ENCODE peak calls at places on chromosomes 13 and 19, in five cellular contexts. One of them, this sample, is unnamed.

GRCh38 chr13:51912091-51912490 is 50.3 kb downstream of the CCDC70 start:
- DNase-seq in neural crest cell: no peak
- DNase-seq in left ventricle myocardium inferior: no peak
- DNase-seq in stimulated activated CD8-positive, alpha-beta memory T cell treated with anti-CD3 and anti-CD28 coated beads, Interleukin-7, amount 100 ng/mL, for 48 hours: no peak
- DNase-seq in HCEC 1CT: no peak
- DNase-seq in this sample: no peak

GRCh38 chr13:77898097-77898496 is 20.5 kb downstream of the EDNRB start:
- DNase-seq in left ventricle myocardium inferior: no peak
- DNase-seq in stimulated activated CD8-positive, alpha-beta memory T cell treated with anti-CD3 and anti-CD28 coated beads, Interleukin-7, amount 100 ng/mL, for 48 hours: no peak
- DNase-seq in neural crest cell: no peak
- DNase-seq in HCEC 1CT: peak
- DNase-seq in this sample: peak

GRCh38 chr13:59088716-59089115 is 1075.0 kb downstream of the DIAPH3 start:
- DNase-seq in stimulated activated CD8-positive, alpha-beta memory T cell treated with anti-CD3 and anti-CD28 coated beads, Interleukin-7, amount 100 ng/mL, for 48 hours: no peak
- DNase-seq in neural crest cell: no peak
- DNase-seq in HCEC 1CT: peak
- DNase-seq in left ventricle myocardium inferior: no peak
- DNase-seq in this sample: peak

GRCh38 chr13:110541526-110541920 is 20.0 kb downstream of the RAB20 start:
- DNase-seq in stimulated activated CD8-positive, alpha-beta memory T cell treated with anti-CD3 and anti-CD28 coated beads, Interleukin-7, amount 100 ng/mL, for 48 hours: no peak
- DNase-seq in neural crest cell: no peak
- DNase-seq in HCEC 1CT: no peak
- DNase-seq in left ventricle myocardium inferior: no peak
- DNase-seq in this sample: no peak

GRCh38 chr19:17618919-17619318 is 63.5 kb downstream of the COLGALT1 start:
- DNase-seq in left ventricle myocardium inferior: no peak
- DNase-seq in neural crest cell: no peak
- DNase-seq in HCEC 1CT: no peak
- DNase-seq in stimulated activated CD8-positive, alpha-beta memory T cell treated with anti-CD3 and anti-CD28 coated beads, Interleukin-7, amount 100 ng/mL, for 48 hours: no peak
- DNase-seq in this sample: no peak

GRCh38 chr19:30307191-30307974 is 64.8 kb upstream of the ZNF536 start:
- DNase-seq in left ventricle myocardium inferior: no peak
- DNase-seq in neural crest cell: no peak
- DNase-seq in stimulated activated CD8-positive, alpha-beta memory T cell treated with anti-CD3 and anti-CD28 coated beads, Interleukin-7, amount 100 ng/mL, for 48 hours: no peak
- DNase-seq in HCEC 1CT: no peak
- DNase-seq in this sample: no peak

GRCh38 chr13:92802776-92803175 is 423.8 kb upstream of the GPC6 start:
- DNase-seq in neural crest cell: no peak
- DNase-seq in stimulated activated CD8-positive, alpha-beta memory T cell treated with anti-CD3 and anti-CD28 coated beads, Interleukin-7, amount 100 ng/mL, for 48 hours: no peak
- DNase-seq in HCEC 1CT: no peak
- DNase-seq in left ventricle myocardium inferior: no peak
- DNase-seq in this sample: no peak

GRCh38 chr13:113808058-113808834 is 49.2 kb downstream of the TMEM255B start:
- DNase-seq in stimulated activated CD8-positive, alpha-beta memory T cell treated with anti-CD3 and anti-CD28 coated beads, Interleukin-7, amount 100 ng/mL, for 48 hours: no peak
- DNase-seq in left ventricle myocardium inferior: no peak
- DNase-seq in HCEC 1CT: no peak
- DNase-seq in neural crest cell: no peak
- DNase-seq in this sample: no peak

GRCh38 chr19:5801796-5802616 is 2.9 kb upstream of the NRTN start:
- DNase-seq in stimulated activated CD8-positive, alpha-beta memory T cell treated with anti-CD3 and anti-CD28 coated beads, Interleukin-7, amount 100 ng/mL, for 48 hours: no peak
- DNase-seq in HCEC 1CT: no peak
- DNase-seq in neural crest cell: peak
- DNase-seq in left ventricle myocardium inferior: no peak
- DNase-seq in this sample: peak

GRCh38 chr13:27927444-27928352 is 7.9 kb downstream of the PDX1 start:
- DNase-seq in stimulated activated CD8-positive, alpha-beta memory T cell treated with anti-CD3 and anti-CD28 coated beads, Interleukin-7, amount 100 ng/mL, for 48 hours: no peak
- DNase-seq in neural crest cell: no peak
- DNase-seq in left ventricle myocardium inferior: no peak
- DNase-seq in HCEC 1CT: no peak
- DNase-seq in this sample: no peak

GRCh38 chr13:43786766-43787517 is at the start of gene ENOX1:
- DNase-seq in left ventricle myocardium inferior: peak
- DNase-seq in neural crest cell: peak
- DNase-seq in stimulated activated CD8-positive, alpha-beta memory T cell treated with anti-CD3 and anti-CD28 coated beads, Interleukin-7, amount 100 ng/mL, for 48 hours: no peak
- DNase-seq in HCEC 1CT: peak
- DNase-seq in this sample: peak

GRCh38 chr13:46982856-46983582 is 86.2 kb upstream of the HTR2A start:
- DNase-seq in HCEC 1CT: no peak
- DNase-seq in neural crest cell: no peak
- DNase-seq in stimulated activated CD8-positive, alpha-beta memory T cell treated with anti-CD3 and anti-CD28 coated beads, Interleukin-7, amount 100 ng/mL, for 48 hours: no peak
- DNase-seq in left ventricle myocardium inferior: no peak
- DNase-seq in this sample: no peak